ENCODE peak calls at places on chromosomes 1 and 21, in six cellular contexts. Y, E, S, C, F and A are unnamed samples.

GRCh38 chr1:153608742-153609584 is 4.0 kb downstream of the S100A16 start:
- DNase-seq in E (peak), S (peak), Y (no peak), F (no peak), C (no peak), A (peak)

GRCh38 chr1:3783651-3784474 is 11.3 kb downstream of the SMIM1 start:
- DNase-seq in S (no peak), F (no peak), E (no peak), C (no peak), Y (no peak), A (no peak)

GRCh38 chr21:35428489-35428888 is 379.4 kb upstream of the RUNX1 start:
- DNase-seq in E (peak), F (peak), C (no peak), Y (no peak), S (peak), A (no peak)

GRCh38 chr1:226568077-226568831 is 19.7 kb downstream of the STUM start:
- DNase-seq in C (no peak), S (no peak), E (no peak), Y (no peak), F (no peak), A (peak)

GRCh38 chr1:41799723-41800122 is 119.0 kb downstream of the HIVEP3 start:
- DNase-seq in C (no peak), E (peak), Y (no peak), F (no peak), S (no peak), A (no peak)

GRCh38 chr21:45747802-45748445 is 104.4 kb downstream of the PCBP3 start:
- DNase-seq in S (no peak), Y (peak), F (no peak), E (peak), C (no peak), A (no peak)

GRCh38 chr1:111789666-111790316 is 34.1 kb downstream of the DDX20 start:
- DNase-seq in Y (no peak), E (peak), C (no peak), S (no peak), F (no peak), A (peak)

GRCh38 chr1:236124965-236125364 is 17.4 kb upstream of the GPR137B start:
- DNase-seq in Y (no peak), S (no peak), E (no peak), F (no peak), C (no peak), A (no peak)

GRCh38 chr1:2561898-2562895 is 6.0 kb downstream of the TNFRSF14 start:
- DNase-seq in Y (no peak), F (no peak), C (no peak), E (no peak), S (no peak), A (no peak)

GRCh38 chr1:155983191-155984023 is 5.1 kb upstream of the ARHGEF2 start:
- DNase-seq in E (peak), F (no peak), S (peak), C (peak), Y (no peak), A (peak)

GRCh38 chr1:42211224-42211623 is 46.7 kb upstream of the GUCA2A start:
- DNase-seq in E (peak), C (no peak), S (peak), F (no peak), Y (no peak), A (no peak)

GRCh38 chr1:70353641-70354331 is 736 bp downstream of the ANKRD13C start:
- DNase-seq in E (peak), Y (peak), S (peak), F (peak), C (peak), A (no peak)

GRCh38 chr1:11749203-11749689 is 12.7 kb upstream of the C1orf167 start:
- DNase-seq in S (no peak), C (no peak), Y (no peak), E (peak), F (peak), A (no peak)

GRCh38 chr1:62687421-62687902 is 724 bp downstream of the DOCK7 start:
- DNase-seq in E (peak), C (no peak), S (peak), Y (no peak), F (peak), A (no peak)

GRCh38 chr1:19179597-19180271 is 30.3 kb downstream of the UBR4 start:
- DNase-seq in F (peak), S (peak), E (peak), Y (no peak), C (no peak), A (no peak)

GRCh38 chr1:77779529-77780281 is at the start of gene MIGA1:
- DNase-seq in Y (peak), S (peak), E (peak), C (peak), F (peak), A (no peak)

GRCh38 chr1:90246069-90246468 is 251.2 kb downstream of the ZNF326 start:
- DNase-seq in S (no peak), F (no peak), Y (no peak), C (no peak), E (no peak), A (no peak)

GRCh38 chr1:53617382-53618217 is 121.4 kb downstream of the GLIS1 start:
- DNase-seq in S (no peak), Y (no peak), E (peak), C (peak), F (no peak), A (peak)

GRCh38 chr1:29487291-29487690 is 251.0 kb downstream of the PTPRU start:
- DNase-seq in S (no peak), E (no peak), F (no peak), C (no peak), Y (no peak), A (no peak)

GRCh38 chr1:172966844-172967540 is 83.7 kb downstream of the TNFSF18 start:
- DNase-seq in Y (no peak), C (no peak), F (no peak), S (no peak), E (peak), A (no peak)

GRCh38 chr1:222979561-222979960 is 163.5 kb downstream of the TLR5 start:
- DNase-seq in S (no peak), Y (no peak), C (no peak), E (no peak), F (no peak), A (no peak)

GRCh38 chr1:12132078-12132477 is 34.7 kb upstream of the TNFRSF1B start:
- DNase-seq in F (no peak), E (peak), Y (no peak), S (no peak), C (no peak), A (peak)

GRCh38 chr21:34075099-34075425 is 1.7 kb downstream of the MRPS6 start:
- DNase-seq in C (no peak), F (no peak), E (no peak), Y (no peak), S (no peak), A (no peak)

GRCh38 chr1:202834771-202835547 is 24.2 kb downstream of the PCAT6 start:
- DNase-seq in Y (no peak), E (no peak), S (no peak), C (no peak), F (no peak), A (no peak)

GRCh38 chr1:31706384-31707058 is 2.7 kb upstream of the COL16A1 start:
- DNase-seq in F (no peak), C (no peak), S (no peak), E (no peak), Y (no peak), A (no peak)

GRCh38 chr1:21927531-21928237 is 9.4 kb downstream of the HSPG2 start:
- DNase-seq in Y (peak), S (no peak), C (no peak), E (peak), F (no peak), A (no peak)

GRCh38 chr1:183953031-183953430 is 84.5 kb downstream of the COLGALT2 start:
- DNase-seq in S (no peak), Y (no peak), E (no peak), F (no peak), C (no peak), A (no peak)

GRCh38 chr1:96472471-96472870 is 249.1 kb upstream of the PTBP2 start:
- DNase-seq in F (no peak), C (peak), E (peak), S (peak), Y (no peak), A (no peak)

DNA sequence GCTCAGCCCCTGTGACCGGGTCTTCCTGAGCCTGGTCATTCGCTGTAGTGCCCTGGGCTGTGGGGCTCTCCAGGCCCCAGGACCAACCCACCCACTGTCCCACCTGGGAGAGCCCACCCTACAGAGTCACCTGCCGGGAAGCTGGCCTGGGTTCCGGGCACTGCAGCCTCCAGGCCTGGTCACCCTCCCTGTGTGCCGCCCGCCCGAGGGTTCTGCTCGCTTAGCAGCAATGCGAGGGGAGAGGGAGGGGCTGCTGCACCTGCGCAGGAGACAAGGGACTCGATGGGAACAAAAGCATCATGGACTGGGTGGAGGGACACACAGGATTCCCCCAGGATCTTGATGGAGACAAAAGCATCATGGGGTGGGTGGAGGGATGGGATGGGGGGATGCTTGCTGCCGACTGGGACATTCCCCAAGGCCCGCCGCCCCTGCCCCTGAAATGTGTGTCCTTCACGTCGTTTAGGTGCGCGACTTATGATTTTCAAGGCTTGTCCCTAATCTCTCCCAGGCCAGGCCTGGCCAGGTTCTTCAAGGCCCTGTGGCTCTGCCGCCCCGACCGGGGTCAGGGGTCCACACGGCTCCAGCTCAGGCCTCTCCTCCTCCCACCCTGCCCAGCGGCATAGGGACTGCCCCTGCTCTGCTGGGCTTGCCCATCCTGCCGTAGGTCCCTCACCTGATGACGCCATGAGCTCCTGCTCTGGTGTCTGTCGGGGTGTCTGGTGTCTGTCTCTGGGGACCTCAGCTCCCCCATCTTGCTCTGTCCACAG is 1.7 kb downstream of the KRTAP10-8 start:
- DNase-seq in C (no peak), S (no peak), E (no peak), F (no peak), Y (peak), A (no peak)
- TF ChIP-seq CTCF in C (no peak), S (no peak), E (no peak), F (no peak), Y (no peak), A (no peak)

GRCh38 chr1:198929111-198929604 is 290.3 kb downstream of the PTPRC start:
- DNase-seq in S (no peak), F (no peak), C (no peak), Y (no peak), E (no peak), A (no peak)
- H3K4me3 ChIP-seq in S (no peak), F (no peak), C (no peak), Y (no peak), E (no peak), A (no peak)

GRCh38 chr1:100750002-100750885 is 30.7 kb downstream of the VCAM1 start:
- DNase-seq in S (no peak), F (no peak), E (no peak), C (no peak), Y (no peak), A (no peak)
- TF ChIP-seq CTCF in S (no peak), F (no peak), E (no peak), C (no peak), Y (no peak), A (no peak)

GRCh38 chr1:47189844-47190562 is at the start of gene PDZK1IP1:
- DNase-seq in S (peak), E (peak), C (peak), F (no peak), Y (peak), A (peak)
- H3K4me3 ChIP-seq in S (no peak), E (no peak), C (no peak), F (no peak), Y (no peak), A (no peak)